ENCODE peak calls at places on chromosomes 1 and 21, in five cellular contexts. M, A, J, V and S are unnamed samples.

GRCh38 chr1:204320413-204320812 is 39.3 kb downstream of the PLEKHA6 start:
- DNase-seq in M (peak; percentile 85), A (no peak), J (no peak), V (peak; percentile 83), S (peak; percentile 65)

GRCh38 chr1:36385410-36386261 is at the start of gene STK40:
- DNase-seq in M (peak; percentile 98), A (peak; percentile 97), J (peak; percentile 99), V (peak; percentile 99), S (peak; percentile 98)

GRCh38 chr1:206464456-206464964 is 5.8 kb upstream of the IKBKE start:
- DNase-seq in M (no peak), A (peak; percentile 50), J (no peak), V (peak; percentile 64), S (no peak)

GRCh38 chr1:6272476-6273270 is 11.8 kb upstream of the GPR153 start:
- DNase-seq in M (no peak), A (no peak), J (no peak), V (no peak), S (no peak)

GRCh38 chr21:45613881-45614280 is 29.6 kb upstream of the PCBP3 start:
- DNase-seq in M (no peak), A (no peak), J (no peak), V (no peak), S (no peak)

GRCh38 chr1:13990939-13991338 is 291.0 kb downstream of the PRDM2 start:
- DNase-seq in M (no peak), A (no peak), J (no peak), V (no peak), S (no peak)

GRCh38 chr1:4177425-4178150 is 277.5 kb upstream of the C1orf174 start:
- DNase-seq in M (no peak), A (no peak), J (no peak), V (no peak), S (no peak)

GRCh38 chr1:45769261-45769932 is 18.9 kb upstream of the IPP start:
- DNase-seq in M (peak; percentile 89), A (no peak), J (no peak), V (no peak), S (peak; percentile 56)

GRCh38 chr1:180188679-180189175 is 34.1 kb downstream of the QSOX1 start:
- DNase-seq in M (no peak), A (no peak), J (no peak), V (no peak), S (no peak)

GRCh38 chr21:31665397-31665796 is 5.9 kb downstream of the SOD1 start:
- DNase-seq in M (no peak), A (no peak), J (no peak), V (no peak), S (no peak)

GRCh38 chr1:26530540-26530897 is 958 bp downstream of the RPS6KA1 start:
- DNase-seq in M (no peak), A (no peak), J (no peak), V (peak; percentile 7), S (no peak)

GRCh38 chr1:198604973-198605372 is 33.9 kb upstream of the PTPRC start:
- DNase-seq in M (no peak), A (no peak), J (no peak), V (no peak), S (no peak)

GRCh38 chr21:25688284-25689035 is 46.2 kb downstream of the ATP5PF start:
- DNase-seq in M (no peak), A (no peak), J (no peak), V (no peak), S (no peak)

GRCh38 chr1:3465935-3466321 is 11.5 kb downstream of the ARHGEF16 start:
- DNase-seq in M (no peak), A (no peak), J (no peak), V (no peak), S (no peak)

GRCh38 chr1:108826081-108826635 is 30.7 kb downstream of the AKNAD1 start:
- DNase-seq in M (peak; percentile 27), A (no peak), J (no peak), V (no peak), S (no peak)

GRCh38 chr1:216064643-216065042 is 358.6 kb downstream of the USH2A start:
- DNase-seq in M (peak; percentile 88), A (no peak), J (no peak), V (no peak), S (peak; percentile 27)

GRCh38 chr1:7693662-7694061 is 77.4 kb upstream of the VAMP3 start:
- DNase-seq in M (no peak), A (no peak), J (no peak), V (no peak), S (no peak)

GRCh38 chr1:6574818-6575217 is 5.0 kb upstream of the ZBTB48 start:
- DNase-seq in M (no peak), A (no peak), J (no peak), V (no peak), S (no peak)

GRCh38 chr1:201385299-201385891 is 7.9 kb upstream of the TNNT2 start:
- DNase-seq in M (peak; percentile 46), A (peak; percentile 30), J (no peak), V (peak; percentile 99), S (no peak)

GRCh38 chr1:72006092-72006491 is 276.2 kb downstream of the NEGR1 start:
- DNase-seq in M (no peak), A (no peak), J (no peak), V (no peak), S (no peak)

GRCh38 chr1:29855761-29856160 is 619.4 kb downstream of the PTPRU start:
- DNase-seq in M (no peak), A (no peak), J (no peak), V (no peak), S (no peak)

GRCh38 chr1:101992816-101993575 is 3.7 kb downstream of the OLFM3 start:
- DNase-seq in M (no peak), A (no peak), J (no peak), V (no peak), S (no peak)

GRCh38 chr1:169508432-169509338 is 22.9 kb upstream of the SLC19A2 start:
- DNase-seq in M (no peak), A (no peak), J (no peak), V (no peak), S (no peak)

GRCh38 chr21:45262616-45263015 is 25.1 kb downstream of the POFUT2 start:
- DNase-seq in M (no peak), A (no peak), J (no peak), V (no peak), S (no peak)

DNA sequence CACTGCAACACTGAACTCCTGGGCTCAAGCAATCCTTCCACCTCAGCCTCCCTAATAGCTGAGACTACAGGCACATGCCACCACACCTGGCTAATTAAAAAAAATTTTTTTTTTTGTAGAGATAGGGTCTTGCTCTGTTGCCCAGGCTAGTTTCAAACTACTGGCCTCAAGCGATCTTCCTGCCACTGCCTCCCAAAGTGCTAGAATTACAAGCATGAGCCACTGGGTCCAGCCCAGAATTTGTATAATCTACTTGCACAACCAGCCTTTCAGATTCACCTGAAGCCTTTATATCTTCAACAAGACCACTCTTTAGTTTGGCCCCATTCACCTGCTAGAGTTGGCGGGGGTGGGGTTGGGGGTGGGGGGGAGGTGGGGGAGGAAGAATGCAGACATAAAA is 181.7 kb upstream of the LMO4 start:
- DNase-seq in M (no peak), A (no peak), J (no peak), V (no peak), S (no peak)
- H3K27ac ChIP-seq in M (no peak overlapping the region), A (no peak overlapping the region), J (no peak overlapping the region), V (no peak overlapping the region), S (no peak overlapping the region)

DNA sequence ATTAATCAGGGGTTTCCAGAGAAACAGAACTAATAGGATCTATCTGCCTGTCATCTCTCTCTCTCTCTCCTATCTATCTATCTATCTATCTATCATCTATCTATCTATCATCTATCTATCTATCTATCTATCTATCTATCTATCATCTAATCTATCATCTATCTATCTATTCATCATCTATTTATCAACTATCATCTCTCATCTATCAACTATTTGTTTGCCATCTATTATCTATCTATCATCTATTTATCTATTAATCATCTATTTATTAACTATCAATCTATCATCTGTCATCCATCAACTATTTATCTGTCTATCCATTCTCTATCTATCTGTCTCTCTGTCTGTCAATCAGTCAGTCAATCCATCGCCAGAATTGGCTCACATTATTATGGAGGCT is 70.0 kb upstream of the MRPS6 start:
- DNase-seq in M (no peak), A (no peak), J (no peak), V (no peak), S (no peak)
- H3K27ac ChIP-seq in M (no peak overlapping the region), A (peak overlapping the region; percentile 78), J (no peak overlapping the region), V (no peak overlapping the region), S (no peak overlapping the region)

DNA sequence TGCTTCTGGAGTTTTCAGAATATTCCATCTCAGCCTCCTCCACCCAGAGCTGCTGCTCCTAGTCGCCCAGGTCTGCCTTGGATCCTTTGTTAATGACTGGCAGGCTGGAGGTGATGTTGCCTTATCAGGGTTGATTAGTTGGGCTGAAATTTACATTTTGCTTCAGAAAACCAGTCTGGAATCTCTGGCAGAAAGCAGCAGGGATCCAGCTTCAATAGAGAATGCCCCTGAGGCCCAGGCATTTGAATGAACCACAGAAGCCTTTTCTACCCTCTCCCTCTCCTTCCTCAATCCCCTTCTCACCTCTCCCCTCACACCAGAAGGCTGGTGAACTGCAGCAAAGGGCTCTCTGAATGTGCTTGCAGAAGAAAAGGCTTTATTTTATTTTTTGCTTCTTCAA is 83.2 kb downstream of the PLXNA2 start:
- DNase-seq in M (no peak), A (no peak), J (no peak), V (no peak), S (no peak)
- H3K27ac ChIP-seq in M (no peak overlapping the region), A (peak overlapping the region; percentile 57), J (peak overlapping the region; percentile 72), V (no peak overlapping the region), S (no peak overlapping the region)

GRCh38 chr1:11738783-11739182 is 2.8 kb downstream of the AGTRAP start:
- DNase-seq in M (no peak), A (no peak), J (no peak), V (no peak), S (no peak)

GRCh38 chr1:11735531-11735853 is 444 bp upstream of the AGTRAP start:
- DNase-seq in M (no peak), A (no peak), J (no peak), V (no peak), S (no peak)

GRCh38 chr1:11738096-11738495 is 2.2 kb downstream of the AGTRAP start:
- DNase-seq in M (no peak), A (no peak), J (no peak), V (no peak), S (no peak)

GRCh38 chr1:11735854-11736745 is at the start of gene AGTRAP:
- DNase-seq in M (peak; percentile 71), A (peak; percentile 93), J (peak; percentile 96), V (peak; percentile 86), S (no peak)

DNA sequence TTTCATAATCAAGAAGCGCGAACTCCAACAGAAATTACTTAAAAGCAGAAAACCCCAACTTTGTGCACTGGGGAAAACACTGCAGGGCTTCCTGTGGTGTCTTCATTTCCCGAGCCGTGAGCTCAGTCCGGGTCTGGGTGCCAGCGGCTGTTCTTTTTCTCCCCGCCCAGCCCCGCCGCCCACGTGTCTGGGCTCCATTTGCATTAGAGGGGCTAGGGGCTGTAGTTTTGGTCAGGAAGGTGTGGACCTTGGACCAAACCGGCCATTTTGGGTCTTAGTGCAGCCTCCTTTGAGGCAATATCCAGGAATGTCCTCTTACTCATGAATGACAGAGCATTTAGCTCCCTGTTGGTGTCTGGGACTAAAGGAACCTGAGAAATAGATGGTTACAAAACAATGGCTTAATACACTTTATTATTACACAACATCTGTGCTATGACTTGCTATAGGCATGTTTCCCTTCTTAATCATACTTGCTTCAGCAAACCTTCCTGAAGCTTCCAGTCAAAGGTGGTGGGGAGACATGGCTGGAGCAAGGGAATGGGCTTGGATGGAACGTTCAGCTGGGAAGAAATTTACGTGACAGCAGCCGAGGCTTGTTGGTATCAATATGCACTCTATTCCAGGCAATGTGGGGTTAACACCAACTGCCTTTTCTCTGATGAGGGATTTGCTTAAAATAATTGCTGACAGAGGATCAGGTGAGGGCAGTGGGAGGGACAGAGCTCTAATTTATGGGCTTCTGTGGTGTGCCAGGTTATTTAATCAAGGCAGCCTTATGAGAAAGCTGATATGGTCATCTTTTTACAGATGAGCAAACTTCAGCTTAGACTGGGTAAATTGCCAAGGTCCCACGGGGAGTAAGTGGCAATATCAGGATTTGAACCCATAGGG is 1.1 kb downstream of the AGTRAP start:
- DNase-seq in M (peak; percentile 93), A (peak; percentile 44), J (peak; percentile 59), V (peak; percentile 75), S (peak; percentile 81)
- H3K27ac ChIP-seq in M (peak overlapping the region; percentile 59), A (peak overlapping the region; percentile 98), J (peak overlapping the region; percentile 78), V (peak overlapping the region; percentile 86), S (peak overlapping the region; percentile 99)